ENCODE peak calls at places on chromosomes 11 and 22, in four cellular contexts. One of them, this sample, is unnamed.

GRCh38 chr11:74030668-74031309 is 21.9 kb upstream of the UCP3 start:
- DNase-seq in HepG2: no peak
- DNase-seq in K562: no peak
- DNase-seq in HCT116: no peak
- DNase-seq in this sample: no peak

GRCh38 chr11:35464308-35464707 is 45.0 kb upstream of the SLC1A2 start:
- DNase-seq in HepG2: no peak
- DNase-seq in K562: no peak
- DNase-seq in HCT116: no peak
- DNase-seq in this sample: no peak

GRCh38 chr11:111441443-111441842 is 62.4 kb upstream of the POU2AF1 start:
- DNase-seq in HepG2: no peak
- DNase-seq in K562: no peak
- DNase-seq in HCT116: no peak
- DNase-seq in this sample: no peak

GRCh38 chr11:85182437-85183109 is 444.6 kb downstream of the DLG2 start:
- DNase-seq in HepG2: peak; percentile 21
- DNase-seq in K562: peak; percentile 8
- DNase-seq in HCT116: peak; percentile 69
- DNase-seq in this sample: no peak

GRCh38 chr22:29861672-29862297 is 21.2 kb upstream of the MTMR3 start:
- DNase-seq in HepG2: no peak
- DNase-seq in K562: no peak
- DNase-seq in HCT116: no peak
- DNase-seq in this sample: no peak

GRCh38 chr22:49204599-49205214 is 623.0 kb downstream of the BRD1 start:
- DNase-seq in HepG2: no peak
- DNase-seq in K562: no peak
- DNase-seq in HCT116: no peak
- DNase-seq in this sample: no peak

GRCh38 chr22:36383110-36383581 is 4.6 kb downstream of the MYH9 start:
- DNase-seq in HepG2: no peak
- DNase-seq in K562: no peak
- DNase-seq in HCT116: no peak
- DNase-seq in this sample: no peak

GRCh38 chr11:126716456-126717083 is 284.0 kb downstream of the KIRREL3 start:
- DNase-seq in HepG2: peak; percentile 3
- DNase-seq in K562: peak; percentile 51
- DNase-seq in HCT116: peak; percentile 26
- DNase-seq in this sample: peak; percentile 18

GRCh38 chr11:2681408-2682145 is 18.2 kb downstream of the KCNQ1OT1 start:
- DNase-seq in HepG2: no peak
- DNase-seq in K562: no peak
- DNase-seq in HCT116: no peak
- DNase-seq in this sample: no peak

GRCh38 chr11:2677127-2677526 is 22.7 kb downstream of the KCNQ1OT1 start:
- DNase-seq in HepG2: no peak
- DNase-seq in K562: no peak
- DNase-seq in HCT116: no peak
- DNase-seq in this sample: no peak

GRCh38 chr11:2678396-2678795 is 21.4 kb downstream of the KCNQ1OT1 start:
- DNase-seq in HepG2: no peak
- DNase-seq in K562: no peak
- DNase-seq in HCT116: no peak
- DNase-seq in this sample: no peak

GRCh38 chr11:2675540-2675939 is 24.3 kb downstream of the KCNQ1OT1 start:
- DNase-seq in HepG2: no peak
- DNase-seq in K562: no peak
- DNase-seq in HCT116: no peak
- DNase-seq in this sample: no peak

DNA sequence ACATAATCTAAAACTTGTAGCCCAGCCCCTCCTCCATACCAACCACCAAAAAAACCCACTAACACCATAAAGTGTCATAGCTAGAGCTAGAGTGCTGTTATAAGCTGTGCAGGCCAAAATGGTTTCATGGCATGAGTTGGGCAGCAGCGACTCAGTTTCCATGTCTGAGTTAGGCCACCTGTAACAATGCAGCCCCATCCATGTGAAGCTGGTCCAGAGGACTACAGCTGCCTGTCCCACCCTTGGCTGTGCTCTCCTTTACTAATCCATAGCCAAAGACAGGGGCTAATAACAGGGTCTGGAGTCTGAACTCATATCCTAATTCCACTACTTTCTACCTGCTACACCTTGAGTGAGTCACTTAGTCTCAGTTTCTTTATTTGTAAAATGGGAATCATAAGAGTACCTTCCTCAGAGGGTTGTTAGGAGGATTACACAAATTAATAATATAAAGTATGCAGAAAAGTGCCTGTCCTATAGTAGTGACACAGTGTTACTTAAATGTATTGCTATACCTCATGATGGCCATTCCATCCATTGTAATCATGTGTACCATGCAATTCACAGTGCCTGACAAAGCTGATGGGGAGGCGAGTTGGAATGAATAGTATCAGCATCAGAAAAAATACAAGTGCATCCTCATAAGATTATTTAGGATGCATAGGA is 20.6 kb downstream of the KCNQ1OT1 start:
- DNase-seq in HepG2: no peak
- DNase-seq in K562: no peak
- DNase-seq in HCT116: no peak
- DNase-seq in this sample: no peak
- TF ChIP-seq TCF7L2 in HepG2: no peak
- TF ChIP-seq TCF7L2 in K562: no peak
- TF ChIP-seq TCF7L2 in HCT116: no peak
- TF ChIP-seq TCF7L2 in this sample: no peak

GRCh38 chr22:37559521-37559900 is 769 bp upstream of the CDC42EP1 start:
- DNase-seq in HepG2: no peak
- DNase-seq in K562: no peak
- DNase-seq in HCT116: no peak
- DNase-seq in this sample: no peak

GRCh38 chr22:37559901-37560681 is at the start of gene CDC42EP1:
- DNase-seq in HepG2: no peak
- DNase-seq in K562: peak; percentile 84
- DNase-seq in HCT116: no peak
- DNase-seq in this sample: no peak

GRCh38 chr22:37560682-37561208 is 465 bp downstream of the CDC42EP1 start:
- DNase-seq in HepG2: no peak
- DNase-seq in K562: peak; percentile 60
- DNase-seq in HCT116: no peak
- DNase-seq in this sample: no peak

GRCh38 chr22:37562049-37562784 is 1.9 kb downstream of the CDC42EP1 start:
- DNase-seq in HepG2: no peak
- DNase-seq in K562: no peak
- DNase-seq in HCT116: no peak
- DNase-seq in this sample: no peak

GRCh38 chr22:37561209-37562048 is 1.1 kb downstream of the CDC42EP1 start:
- DNase-seq in HepG2: peak; percentile 85
- DNase-seq in K562: peak; percentile 75
- DNase-seq in HCT116: peak; percentile 73
- DNase-seq in this sample: no peak
- TF ChIP-seq SIN3A in HepG2: peak; percentile 91
- TF ChIP-seq SIN3A in K562: no peak
- TF ChIP-seq SIN3A in HCT116: no peak
- TF ChIP-seq SIN3A in this sample: peak; percentile 42

GRCh38 chr11:571802-572185 is 4.5 kb upstream of the PHRF1 start:
- DNase-seq in HepG2: no peak
- DNase-seq in K562: no peak
- DNase-seq in HCT116: no peak
- DNase-seq in this sample: no peak
- TF ChIP-seq TCF7L2 in HepG2: no peak
- TF ChIP-seq TCF7L2 in K562: no peak
- TF ChIP-seq TCF7L2 in HCT116: no peak
- TF ChIP-seq TCF7L2 in this sample: no peak

GRCh38 chr11:119041821-119042514 is 11.3 kb upstream of the SLC37A4 start:
- DNase-seq in HepG2: no peak
- DNase-seq in K562: no peak
- DNase-seq in HCT116: no peak
- DNase-seq in this sample: no peak
- TF ChIP-seq SIN3A in HepG2: no peak
- TF ChIP-seq SIN3A in K562: no peak
- TF ChIP-seq SIN3A in HCT116: no peak
- TF ChIP-seq SIN3A in this sample: no peak

GRCh38 chr11:77175021-77175842 is 47.2 kb downstream of the MYO7A start:
- DNase-seq in HepG2: no peak
- DNase-seq in K562: no peak
- DNase-seq in HCT116: no peak
- DNase-seq in this sample: no peak
- TF ChIP-seq TCF7L2 in HepG2: no peak
- TF ChIP-seq TCF7L2 in K562: no peak
- TF ChIP-seq TCF7L2 in HCT116: no peak
- TF ChIP-seq TCF7L2 in this sample: no peak

GRCh38 chr11:96741068-96741467 is 351.3 kb downstream of the JRKL start:
- DNase-seq in HepG2: no peak
- DNase-seq in K562: no peak
- DNase-seq in HCT116: no peak
- DNase-seq in this sample: no peak
- TF ChIP-seq SIN3A in HepG2: no peak
- TF ChIP-seq SIN3A in K562: no peak
- TF ChIP-seq SIN3A in HCT116: no peak
- TF ChIP-seq SIN3A in this sample: no peak

GRCh38 chr11:3126207-3126865 is 38.8 kb downstream of the OSBPL5 start:
- DNase-seq in HepG2: no peak
- DNase-seq in K562: no peak
- DNase-seq in HCT116: peak; percentile 79
- DNase-seq in this sample: no peak
- TF ChIP-seq TCF7L2 in HepG2: no peak
- TF ChIP-seq TCF7L2 in K562: no peak
- TF ChIP-seq TCF7L2 in HCT116: no peak
- TF ChIP-seq TCF7L2 in this sample: no peak